ENCODE peak calls at places on chromosomes 13 and 19, in seven cellular contexts. K, H, L, P, A, G and O are unnamed samples.
A peak's percentile ranks its signal among the peaks of the same experiment; 100 is the strongest.

GRCh38 chr19:17234911-17235617 is 9.0 kb downstream of the OCEL1 start:
- DNase-seq in A (no peak), G (no peak), L (peak; percentile 30), H (peak; percentile 45), P (peak; percentile 62), K (peak; percentile 67), O (no peak)

GRCh38 chr13:99225078-99225477 is 24.4 kb downstream of the UBAC2 start:
- DNase-seq in K (no peak), A (no peak), L (no peak), H (no peak), P (no peak), G (no peak), O (no peak)

GRCh38 chr19:55461974-55462628 is 659 bp upstream of the ISOC2 start:
- DNase-seq in G (no peak), H (peak; percentile 53), P (peak; percentile 22), A (no peak), L (no peak), K (peak; percentile 61), O (no peak)

GRCh38 chr19:35534803-35535480 is 1.7 kb downstream of the GAPDHS start:
- DNase-seq in G (no peak), H (no peak), K (no peak), P (no peak), L (no peak), A (no peak), O (no peak)

GRCh38 chr19:41064974-41065569 is 23.2 kb upstream of the CYP2A13 start:
- DNase-seq in P (no peak), G (peak; percentile 16), L (no peak), A (no peak), K (peak; percentile 69), H (peak; percentile 46), O (peak; percentile 0)

GRCh38 chr13:39600766-39601165 is 2.2 kb downstream of the LHFPL6 start:
- DNase-seq in A (no peak), H (peak; percentile 12), L (no peak), K (peak; percentile 2), G (no peak), P (no peak), O (no peak)

GRCh38 chr19:55118401-55118991 is 1.1 kb upstream of the PPP1R12C start:
- DNase-seq in P (no peak), L (no peak), K (peak; percentile 54), G (no peak), A (no peak), H (peak; percentile 34), O (no peak)

GRCh38 chr13:25668345-25668744 is 296.6 kb downstream of the ATP8A2 start:
- DNase-seq in K (no peak), A (no peak), G (no peak), H (no peak), P (no peak), L (no peak), O (no peak)

GRCh38 chr13:97142452-97142851 is 79.7 kb upstream of the MBNL2 start:
- DNase-seq in K (peak; percentile 74), A (no peak), P (peak; percentile 25), G (no peak), H (peak; percentile 40), L (no peak), O (peak; percentile 36)

GRCh38 chr19:38099966-38100365 is 124.1 kb downstream of the DPF1 start:
- DNase-seq in H (no peak), P (no peak), G (no peak), K (no peak), A (no peak), L (no peak), O (no peak)

GRCh38 chr19:33280351-33280921 is 21.9 kb downstream of the CEBPA start:
- DNase-seq in L (no peak), A (no peak), H (no peak), K (no peak), G (no peak), P (no peak), O (no peak)

GRCh38 chr13:43511260-43511970 is 275.4 kb downstream of the ENOX1 start:
- DNase-seq in A (no peak), H (no peak), K (no peak), G (no peak), L (no peak), P (no peak), O (no peak)

GRCh38 chr13:41978007-41978406 is 17.1 kb upstream of the VWA8 start:
- DNase-seq in A (no peak), G (no peak), K (no peak), P (no peak), H (no peak), L (no peak), O (no peak)

GRCh38 chr19:18284710-18285430 is 3.4 kb upstream of the JUND start:
- DNase-seq in L (no peak), K (no peak), G (no peak), H (no peak), P (no peak), A (no peak), O (no peak)

GRCh38 chr13:83765796-83766195 is 116.5 kb downstream of the SLITRK1 start:
- DNase-seq in A (no peak), G (no peak), P (no peak), K (no peak), H (no peak), L (no peak), O (no peak)

GRCh38 chr19:11168568-11168967 is 13.0 kb upstream of the SPC24 start:
- DNase-seq in H (peak; percentile 91), A (no peak), K (peak; percentile 66), G (peak; percentile 77), P (no peak), L (no peak), O (no peak)